ENCODE peak calls at places on chromosomes 5 and 9, in four cellular contexts. K is HL-60, B is gastrocnemius medialis, G is foreskin fibroblast. S is an unnamed sample.

GRCh38 chr5:154221371-154221896 is 30.9 kb downstream of the GALNT10 start:
- DNase-seq in K (peak; percentile 28), B (no peak), G (peak; percentile 73), S (peak; percentile 72)

GRCh38 chr5:138138949-138139775 is at the start of gene NME5:
- DNase-seq in K (peak; percentile 1), B (peak; percentile 20), G (peak; percentile 23), S (no peak)

GRCh38 chr5:38807570-38808461 is 38.0 kb upstream of the OSMR start:
- DNase-seq in K (no peak), B (no peak), G (peak; percentile 74), S (peak; percentile 88)

GRCh38 chr5:51225671-51226419 is 157.4 kb upstream of the ISL1 start:
- DNase-seq in K (no peak), B (no peak), G (no peak), S (no peak)

GRCh38 chr5:36090033-36090432 is 23.4 kb upstream of the UGT3A2 start:
- DNase-seq in K (peak; percentile 54), B (no peak), G (peak; percentile 13), S (peak; percentile 36)

GRCh38 chr9:88266416-88266815 is 121.8 kb upstream of the SPIN1 start:
- DNase-seq in K (no peak), B (no peak), G (peak; percentile 3), S (no peak)

GRCh38 chr9:71270554-71270953 is 149.1 kb upstream of the TRPM3 start:
- DNase-seq in K (no peak), B (no peak), G (no peak), S (no peak)

GRCh38 chr9:114072181-114073140 is 5.6 kb downstream of the AMBP start:
- DNase-seq in K (no peak), B (no peak), G (no peak), S (no peak)

DNA sequence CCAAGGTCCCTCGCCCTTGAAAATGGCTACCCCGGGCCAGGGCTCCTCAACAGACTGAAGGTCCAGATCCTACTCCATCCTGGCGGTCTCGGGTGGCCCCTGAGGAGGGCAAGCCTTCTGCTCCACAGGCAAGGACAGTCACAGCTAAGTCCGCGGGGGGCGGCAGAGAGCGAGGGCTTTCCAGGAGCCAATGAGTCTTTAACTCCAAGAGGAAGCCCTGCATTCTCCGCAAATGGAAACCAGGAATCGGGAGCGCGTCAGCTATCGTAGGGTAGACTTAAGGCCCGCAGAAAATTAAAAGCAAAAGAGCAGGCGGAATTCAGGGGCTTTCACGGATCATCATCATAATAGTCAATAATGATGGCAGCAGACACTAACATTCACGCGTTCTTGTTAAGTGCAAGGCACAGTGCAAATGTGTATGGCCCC is 87.8 kb upstream of the TNFAIP8 start:
- DNase-seq in K (peak; percentile 78), B (peak; percentile 80), G (peak; percentile 92), S (peak; percentile 89)
- TF ChIP-seq CTCF in K (no peak), B (no peak), G (peak; percentile 78), S (peak; percentile 73)

DNA sequence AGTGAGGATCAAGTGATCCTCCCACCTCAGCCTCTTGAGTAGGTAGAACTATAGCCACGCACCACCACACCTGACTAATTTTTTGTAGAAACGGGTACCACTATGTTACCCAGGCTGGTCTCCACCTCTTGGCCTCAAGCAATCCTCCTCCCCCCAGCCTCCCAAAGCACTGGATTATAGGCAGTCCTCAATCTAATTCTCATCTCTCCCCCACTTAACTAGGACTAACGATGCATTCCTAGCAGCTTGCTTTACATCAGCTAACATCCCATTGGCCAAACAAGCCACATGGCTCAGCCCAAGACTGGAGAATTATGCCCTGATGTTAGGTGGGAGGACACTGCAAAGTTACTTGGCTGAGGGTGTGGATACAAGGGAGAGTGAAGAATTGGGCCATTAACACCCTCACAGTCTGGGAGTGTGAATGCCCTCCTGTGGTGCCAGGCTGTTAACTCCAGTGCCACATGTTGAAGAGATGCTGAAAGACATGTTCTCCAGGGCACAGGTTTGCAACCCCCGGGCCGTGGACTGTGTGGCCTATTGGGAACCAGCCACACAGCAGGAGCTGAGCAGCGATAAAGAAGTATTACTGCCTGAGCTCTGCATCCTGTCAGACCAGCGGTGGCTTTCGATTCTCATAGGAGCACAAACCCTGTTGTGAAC is 5.3 kb upstream of the ZNF367 start:
- DNase-seq in K (no peak), B (no peak), G (no peak), S (no peak)
- H3K4me3 ChIP-seq in K (no peak overlapping the region), B (no peak overlapping the region), G (no peak overlapping the region), S (no peak overlapping the region)

GRCh38 chr5:117326997-117327396 is 752.4 kb upstream of the SEMA6A start:
- DNase-seq in K (no peak), B (no peak), G (no peak), S (no peak)
- TF ChIP-seq CTCF in K (no peak), B (no peak), G (no peak), S (no peak)

DNA sequence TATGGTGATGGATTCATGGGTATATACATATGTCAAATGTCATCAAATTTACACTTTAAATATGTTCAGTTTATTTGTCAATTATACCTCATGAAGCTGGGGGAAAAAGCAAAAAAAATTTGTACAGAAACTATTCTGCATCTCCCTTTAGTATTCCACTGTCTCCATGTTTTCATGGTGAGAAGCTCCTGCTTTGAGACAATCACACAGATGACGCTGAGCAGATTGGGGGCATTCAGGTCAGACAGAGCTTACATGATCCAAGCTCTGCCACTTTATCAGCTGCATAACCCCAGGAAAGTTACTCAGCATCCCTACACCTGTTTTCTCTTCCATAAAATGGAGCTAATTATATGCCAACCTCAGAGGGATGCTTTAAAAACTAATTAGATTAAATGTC is 101.6 kb downstream of the PLPPR1 start:
- DNase-seq in K (no peak), B (no peak), G (no peak), S (no peak)
- H3K4me3 ChIP-seq in K (no peak overlapping the region), B (no peak overlapping the region), G (no peak overlapping the region), S (no peak overlapping the region)

DNA sequence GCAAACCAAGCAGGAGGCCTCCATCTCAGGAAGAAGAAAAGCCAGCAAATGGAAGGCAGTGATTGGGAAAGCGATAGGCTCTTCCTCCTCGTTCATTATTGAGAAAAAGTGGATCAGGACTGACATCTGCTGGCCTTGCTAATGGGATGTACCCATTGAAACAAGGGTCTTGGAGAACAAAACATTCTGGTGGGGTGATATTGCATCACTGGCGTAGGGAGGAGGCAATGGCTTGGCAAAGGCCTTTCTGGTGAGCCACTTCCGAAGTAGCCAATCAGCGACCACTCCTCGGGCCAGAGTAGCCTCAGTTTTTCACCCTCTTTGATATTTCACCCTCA is 86.7 kb upstream of the NFIB start:
- DNase-seq in K (no peak), B (peak; percentile 19), G (peak; percentile 59), S (peak; percentile 20)
- TF ChIP-seq CTCF in K (no peak), B (peak; percentile 40), G (peak; percentile 38), S (peak; percentile 34)

GRCh38 chr5:151461312-151461711 is 13.9 kb downstream of the SLC36A1 start:
- DNase-seq in K (no peak), B (no peak), G (no peak), S (no peak)
- H3K4me3 ChIP-seq in K (no peak overlapping the region), B (no peak overlapping the region), G (no peak overlapping the region), S (no peak overlapping the region)

GRCh38 chr9:126386088-126386487 is 59.5 kb downstream of the MVB12B start:
- DNase-seq in K (peak; percentile 21), B (no peak), G (no peak), S (no peak)
- TF ChIP-seq CTCF in K (no peak), B (peak; percentile 22), G (peak; percentile 18), S (peak; percentile 12)

S was measured in HFF-Myc.